ENCODE peak calls at places on chromosomes 3 and 15, in eight cellular contexts. One of them, this sample, is unnamed.

GRCh38 chr15:77067691-77068367 is 3.1 kb downstream of the TSPAN3 start:
- DNase-seq in neuronal stem cell: no peak
- DNase-seq in HepG2: no peak
- DNase-seq in PC-3: no peak
- DNase-seq in K562: no peak
- DNase-seq in fibroblast of lung: no peak
- DNase-seq in mammary epithelial cell: no peak
- DNase-seq in HCT116: no peak
- DNase-seq in this sample: no peak

GRCh38 chr3:16148783-16149182 is 25.7 kb upstream of the GALNT15 start:
- DNase-seq in HepG2: no peak
- DNase-seq in HCT116: no peak
- DNase-seq in PC-3: no peak
- DNase-seq in fibroblast of lung: peak; percentile 98
- DNase-seq in mammary epithelial cell: no peak
- DNase-seq in neuronal stem cell: no peak
- DNase-seq in K562: no peak
- DNase-seq in this sample: no peak

GRCh38 chr3:63538912-63539311 is 113.6 kb upstream of the SNTN start:
- DNase-seq in fibroblast of lung: no peak
- DNase-seq in neuronal stem cell: no peak
- DNase-seq in HepG2: no peak
- DNase-seq in PC-3: no peak
- DNase-seq in HCT116: no peak
- DNase-seq in mammary epithelial cell: no peak
- DNase-seq in K562: no peak
- DNase-seq in this sample: no peak

GRCh38 chr15:85037617-85038016 is 56.0 kb downstream of the PDE8A start:
- DNase-seq in HepG2: no peak
- DNase-seq in mammary epithelial cell: no peak
- DNase-seq in neuronal stem cell: no peak
- DNase-seq in fibroblast of lung: no peak
- DNase-seq in HCT116: no peak
- DNase-seq in K562: no peak
- DNase-seq in PC-3: no peak
- DNase-seq in this sample: no peak

GRCh38 chr3:142976621-142977398 is 13.3 kb upstream of the PAQR9 start:
- DNase-seq in HepG2: peak; percentile 76
- DNase-seq in K562: peak; percentile 78
- DNase-seq in PC-3: peak; percentile 93
- DNase-seq in HCT116: peak; percentile 61
- DNase-seq in fibroblast of lung: peak; percentile 91
- DNase-seq in neuronal stem cell: no peak
- DNase-seq in mammary epithelial cell: peak; percentile 89
- DNase-seq in this sample: no peak

GRCh38 chr3:160771811-160772459 is 15.9 kb downstream of the PPM1L start:
- DNase-seq in K562: no peak
- DNase-seq in PC-3: no peak
- DNase-seq in HCT116: no peak
- DNase-seq in mammary epithelial cell: no peak
- DNase-seq in fibroblast of lung: no peak
- DNase-seq in HepG2: no peak
- DNase-seq in neuronal stem cell: no peak
- DNase-seq in this sample: no peak

GRCh38 chr3:61966200-61966599 is 404.8 kb downstream of the PTPRG start:
- DNase-seq in PC-3: no peak
- DNase-seq in neuronal stem cell: no peak
- DNase-seq in K562: no peak
- DNase-seq in mammary epithelial cell: peak; percentile 83
- DNase-seq in HCT116: peak; percentile 31
- DNase-seq in HepG2: peak; percentile 34
- DNase-seq in fibroblast of lung: no peak
- DNase-seq in this sample: peak; percentile 66

GRCh38 chr3:115638991-115639390 is 15.7 kb downstream of the GAP43 start:
- DNase-seq in K562: no peak
- DNase-seq in neuronal stem cell: no peak
- DNase-seq in mammary epithelial cell: no peak
- DNase-seq in HepG2: no peak
- DNase-seq in fibroblast of lung: no peak
- DNase-seq in HCT116: no peak
- DNase-seq in PC-3: no peak
- DNase-seq in this sample: no peak

GRCh38 chr3:108862865-108863798 is 40.5 kb downstream of the TRAT1 start:
- DNase-seq in HepG2: no peak
- DNase-seq in neuronal stem cell: no peak
- DNase-seq in fibroblast of lung: peak; percentile 77
- DNase-seq in mammary epithelial cell: peak; percentile 76
- DNase-seq in HCT116: peak; percentile 81
- DNase-seq in K562: no peak
- DNase-seq in PC-3: peak; percentile 84
- DNase-seq in this sample: no peak

GRCh38 chr3:139655880-139656279 is 21.9 kb downstream of the NMNAT3 start:
- DNase-seq in K562: no peak
- DNase-seq in PC-3: no peak
- DNase-seq in HepG2: peak; percentile 6
- DNase-seq in mammary epithelial cell: no peak
- DNase-seq in neuronal stem cell: no peak
- DNase-seq in fibroblast of lung: peak; percentile 17
- DNase-seq in HCT116: no peak
- DNase-seq in this sample: peak; percentile 17

GRCh38 chr15:69576035-69576526 is 123.5 kb downstream of the RPLP1 start:
- DNase-seq in PC-3: peak; percentile 75
- DNase-seq in neuronal stem cell: peak; percentile 17
- DNase-seq in fibroblast of lung: peak; percentile 10
- DNase-seq in mammary epithelial cell: peak; percentile 19
- DNase-seq in HCT116: peak; percentile 15
- DNase-seq in K562: no peak
- DNase-seq in HepG2: no peak
- DNase-seq in this sample: peak; percentile 80

GRCh38 chr3:194265505-194265892 is 85.6 kb downstream of the CPN2 start:
- DNase-seq in PC-3: peak; percentile 65
- DNase-seq in HepG2: no peak
- DNase-seq in K562: no peak
- DNase-seq in fibroblast of lung: peak; percentile 98
- DNase-seq in HCT116: no peak
- DNase-seq in neuronal stem cell: no peak
- DNase-seq in mammary epithelial cell: peak; percentile 72
- DNase-seq in this sample: peak; percentile 48

GRCh38 chr15:60551147-60551780 is 72.3 kb upstream of the ICE2 start:
- DNase-seq in PC-3: no peak
- DNase-seq in fibroblast of lung: no peak
- DNase-seq in HepG2: no peak
- DNase-seq in neuronal stem cell: no peak
- DNase-seq in HCT116: no peak
- DNase-seq in mammary epithelial cell: no peak
- DNase-seq in K562: no peak
- DNase-seq in this sample: no peak

GRCh38 chr15:90451215-90451850 is 63.3 kb downstream of the IQGAP1 start:
- DNase-seq in HCT116: no peak
- DNase-seq in neuronal stem cell: no peak
- DNase-seq in fibroblast of lung: peak; percentile 85
- DNase-seq in PC-3: peak; percentile 77
- DNase-seq in mammary epithelial cell: peak; percentile 30
- DNase-seq in K562: no peak
- DNase-seq in HepG2: no peak
- DNase-seq in this sample: no peak

DNA sequence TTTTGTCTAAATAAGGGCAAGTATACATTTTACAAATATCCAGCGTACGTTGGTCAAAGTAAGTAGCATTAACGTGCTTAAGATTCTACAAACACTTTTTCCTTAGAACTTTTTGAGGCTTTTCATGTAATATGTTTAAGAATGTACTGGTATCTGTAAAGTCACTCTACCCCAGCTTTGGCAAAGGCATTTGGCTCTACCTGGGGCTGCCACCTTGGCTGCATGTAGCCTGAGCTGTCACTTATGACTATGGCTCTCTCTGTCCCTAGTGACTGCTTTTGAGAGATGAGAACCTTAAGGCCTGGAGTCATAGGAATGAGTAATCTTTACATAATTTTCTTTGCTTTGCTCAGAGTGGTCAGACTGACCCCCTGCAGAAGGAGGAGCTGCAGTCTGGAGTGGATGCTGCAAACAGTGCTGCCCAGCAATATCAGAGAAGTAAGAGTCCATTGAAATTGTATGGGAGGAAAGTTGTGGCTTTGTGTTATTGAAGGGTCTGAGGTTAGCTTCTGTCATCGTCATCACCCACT is 61.2 kb downstream of the IQGAP1 start:
- DNase-seq in HepG2: no peak
- DNase-seq in PC-3: peak; percentile 59
- DNase-seq in neuronal stem cell: no peak
- DNase-seq in fibroblast of lung: no peak
- DNase-seq in K562: no peak
- DNase-seq in mammary epithelial cell: no peak
- DNase-seq in HCT116: no peak
- DNase-seq in this sample: no peak
- H3K9ac ChIP-seq in HepG2: no peak overlapping the region
- H3K9ac ChIP-seq in PC-3: no peak overlapping the region
- H3K9ac ChIP-seq in neuronal stem cell: no peak overlapping the region
- H3K9ac ChIP-seq in fibroblast of lung: no peak overlapping the region
- H3K9ac ChIP-seq in K562: no peak overlapping the region
- H3K9ac ChIP-seq in mammary epithelial cell: no peak overlapping the region
- H3K9ac ChIP-seq in HCT116: no peak overlapping the region
- H3K9ac ChIP-seq in this sample: no peak overlapping the region

GRCh38 chr3:128111147-128111546 is 12.5 kb downstream of the RUVBL1 start:
- DNase-seq in PC-3: no peak
- DNase-seq in HCT116: no peak
- DNase-seq in fibroblast of lung: no peak
- DNase-seq in HepG2: no peak
- DNase-seq in K562: no peak
- DNase-seq in mammary epithelial cell: no peak
- DNase-seq in neuronal stem cell: no peak
- DNase-seq in this sample: no peak

GRCh38 chr3:128103277-128103676 is 20.3 kb downstream of the RUVBL1 start:
- DNase-seq in PC-3: no peak
- DNase-seq in mammary epithelial cell: no peak
- DNase-seq in K562: no peak
- DNase-seq in neuronal stem cell: no peak
- DNase-seq in fibroblast of lung: no peak
- DNase-seq in HCT116: no peak
- DNase-seq in HepG2: no peak
- DNase-seq in this sample: no peak

GRCh38 chr3:128112406-128112968 is 11.1 kb downstream of the RUVBL1 start:
- DNase-seq in HepG2: no peak
- DNase-seq in mammary epithelial cell: peak; percentile 85
- DNase-seq in PC-3: peak; percentile 92
- DNase-seq in fibroblast of lung: peak; percentile 91
- DNase-seq in HCT116: peak; percentile 43
- DNase-seq in neuronal stem cell: no peak
- DNase-seq in K562: no peak
- DNase-seq in this sample: no peak

GRCh38 chr3:128107809-128108208 is 15.8 kb downstream of the RUVBL1 start:
- DNase-seq in neuronal stem cell: no peak
- DNase-seq in K562: no peak
- DNase-seq in HepG2: no peak
- DNase-seq in mammary epithelial cell: no peak
- DNase-seq in HCT116: no peak
- DNase-seq in PC-3: no peak
- DNase-seq in fibroblast of lung: no peak
- DNase-seq in this sample: peak; percentile 58
- H3K27ac ChIP-seq in neuronal stem cell: no peak overlapping the region
- H3K27ac ChIP-seq in K562: no peak overlapping the region
- H3K27ac ChIP-seq in HepG2: no peak overlapping the region
- H3K27ac ChIP-seq in mammary epithelial cell: no peak overlapping the region
- H3K27ac ChIP-seq in HCT116: no peak overlapping the region
- H3K27ac ChIP-seq in PC-3: no peak overlapping the region
- H3K27ac ChIP-seq in fibroblast of lung: no peak overlapping the region
- H3K27ac ChIP-seq in this sample: no peak overlapping the region

GRCh38 chr3:105354429-105354828 is 12.3 kb upstream of the ALCAM start:
- DNase-seq in PC-3: peak; percentile 49
- DNase-seq in fibroblast of lung: no peak
- DNase-seq in mammary epithelial cell: no peak
- DNase-seq in neuronal stem cell: no peak
- DNase-seq in HCT116: no peak
- DNase-seq in HepG2: no peak
- DNase-seq in K562: no peak
- DNase-seq in this sample: peak; percentile 78
- H3K9me3 ChIP-seq in PC-3: no peaks in the 10 kb centered on the region
- H3K9me3 ChIP-seq in fibroblast of lung: no peaks in the 10 kb centered on the region
- H3K9me3 ChIP-seq in mammary epithelial cell: no peaks in the 10 kb centered on the region
- H3K9me3 ChIP-seq in neuronal stem cell: peaks cover 3% of the 10 kb centered on the region
- H3K9me3 ChIP-seq in HCT116: no peaks in the 10 kb centered on the region
- H3K9me3 ChIP-seq in HepG2: no peaks in the 10 kb centered on the region
- H3K9me3 ChIP-seq in K562: no peaks in the 10 kb centered on the region
- H3K9me3 ChIP-seq in this sample: no peaks in the 10 kb centered on the region

DNA sequence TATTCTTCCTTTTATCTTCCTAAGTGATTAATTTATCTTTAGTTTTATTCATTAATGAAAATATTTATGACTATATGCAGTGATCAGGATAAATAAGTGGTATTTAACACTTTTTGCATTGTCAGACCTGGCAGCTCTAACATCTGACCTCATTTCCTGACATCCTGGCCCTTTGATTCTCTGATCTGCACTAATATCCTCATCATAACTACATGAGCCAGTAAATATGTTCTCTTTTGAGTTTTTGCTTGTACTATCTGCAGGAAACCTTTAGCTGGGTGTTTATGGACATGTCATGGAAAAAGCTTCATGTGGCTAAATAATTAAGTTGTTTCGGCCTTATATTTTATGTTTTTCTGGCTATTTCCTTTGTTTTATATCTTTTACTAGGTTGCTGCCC is 10.5 kb downstream of the NKTR start:
- DNase-seq in K562: no peak
- DNase-seq in HepG2: no peak
- DNase-seq in mammary epithelial cell: no peak
- DNase-seq in neuronal stem cell: no peak
- DNase-seq in fibroblast of lung: no peak
- DNase-seq in PC-3: no peak
- DNase-seq in HCT116: no peak
- DNase-seq in this sample: no peak
- H3K9ac ChIP-seq in K562: no peak overlapping the region
- H3K9ac ChIP-seq in HepG2: no peak overlapping the region
- H3K9ac ChIP-seq in mammary epithelial cell: no peak overlapping the region
- H3K9ac ChIP-seq in neuronal stem cell: no peak overlapping the region
- H3K9ac ChIP-seq in fibroblast of lung: no peak overlapping the region
- H3K9ac ChIP-seq in PC-3: no peak overlapping the region
- H3K9ac ChIP-seq in HCT116: no peak overlapping the region
- H3K9ac ChIP-seq in this sample: no peak overlapping the region

DNA sequence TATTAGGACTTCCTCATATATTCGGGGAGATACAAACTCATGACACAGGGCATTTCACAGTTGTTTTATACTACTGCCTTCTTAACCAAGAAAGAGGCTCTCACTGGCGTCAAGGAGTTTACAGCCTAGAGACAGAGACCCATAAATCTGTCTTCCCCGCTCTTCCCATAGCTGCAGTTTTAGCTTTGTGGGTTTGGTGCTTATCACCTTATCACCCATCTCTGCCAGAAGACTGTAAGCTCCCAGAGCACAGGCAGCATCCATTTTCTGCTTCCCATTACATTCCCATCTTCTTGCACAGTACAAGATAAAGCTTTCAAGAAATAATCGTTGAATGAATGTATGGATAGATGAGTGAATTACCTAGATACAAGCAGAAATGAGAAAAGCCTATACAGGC is 144.3 kb downstream of the TNIK start:
- DNase-seq in mammary epithelial cell: no peak
- DNase-seq in PC-3: no peak
- DNase-seq in HepG2: no peak
- DNase-seq in neuronal stem cell: no peak
- DNase-seq in K562: no peak
- DNase-seq in HCT116: no peak
- DNase-seq in fibroblast of lung: no peak
- DNase-seq in this sample: no peak
- H3K27ac ChIP-seq in mammary epithelial cell: no peak overlapping the region
- H3K27ac ChIP-seq in PC-3: no peak overlapping the region
- H3K27ac ChIP-seq in HepG2: no peak overlapping the region
- H3K27ac ChIP-seq in neuronal stem cell: no peak overlapping the region
- H3K27ac ChIP-seq in K562: no peak overlapping the region
- H3K27ac ChIP-seq in HCT116: no peak overlapping the region
- H3K27ac ChIP-seq in fibroblast of lung: no peak overlapping the region
- H3K27ac ChIP-seq in this sample: no peak overlapping the region